ENCODE peak calls at places on chromosomes 12 and 14, in five cellular contexts. K is A549, I is K562, E is MM.1S, A is astrocyte. Y is an unnamed sample.

GRCh38 chr12:85951823-85952222 is 77.7 kb downstream of the NTS start:
- DNase-seq in A (peak; percentile 3), K (no peak), E (peak; percentile 17), I (no peak), Y (no peak)

GRCh38 chr12:6262635-6263034 is 47.8 kb upstream of the PLEKHG6 start:
- DNase-seq in K (no peak), A (no peak), I (peak; percentile 22), E (peak; percentile 81), Y (peak; percentile 40)

GRCh38 chr12:59122784-59123183 is 202.5 kb upstream of the LRIG3 start:
- DNase-seq in K (no peak), A (peak; percentile 34), I (no peak), E (no peak), Y (no peak)

GRCh38 chr12:113333111-113333750 is 1.7 kb downstream of the SLC8B1 start:
- DNase-seq in K (no peak), I (no peak), E (no peak), A (no peak), Y (no peak)

GRCh38 chr12:92466391-92467305 is 236.1 kb upstream of the PLEKHG7 start:
- DNase-seq in K (no peak), A (peak; percentile 13), E (peak; percentile 79), I (no peak), Y (peak; percentile 92)

GRCh38 chr12:13071305-13072280 is 27.4 kb downstream of the FAM234B start:
- DNase-seq in K (no peak), E (peak; percentile 92), I (peak; percentile 9), A (no peak), Y (no peak)

GRCh38 chr12:80846930-80847329 is 90.8 kb downstream of the LIN7A start:
- DNase-seq in A (no peak), I (no peak), K (no peak), E (no peak), Y (no peak)

GRCh38 chr12:1911598-1912575 is 6.6 kb downstream of the CACNA2D4 start:
- DNase-seq in A (no peak), I (no peak), K (no peak), E (no peak), Y (no peak)

GRCh38 chr12:15590180-15590826 is 198.9 kb downstream of the EPS8 start:
- DNase-seq in E (peak; percentile 60), I (peak; percentile 57), A (peak; percentile 21), K (peak; percentile 78), Y (peak; percentile 73)

GRCh38 chr12:96906849-96907664 is at the start of gene NEDD1:
- DNase-seq in I (peak; percentile 95), K (peak; percentile 75), E (peak; percentile 89), A (peak; percentile 55), Y (peak; percentile 88)

GRCh38 chr14:74571901-74572828 is 39.9 kb downstream of the LTBP2 start:
- DNase-seq in E (no peak), I (no peak), A (peak; percentile 100), K (peak; percentile 74), Y (no peak)

GRCh38 chr12:88940854-88941253 is 360.6 kb upstream of the KITLG start:
- DNase-seq in K (no peak), I (no peak), E (no peak), A (no peak), Y (no peak)

GRCh38 chr12:69570000-69570516 is 15.2 kb upstream of the CCT2 start:
- DNase-seq in E (no peak), K (peak; percentile 59), I (no peak), A (peak; percentile 95), Y (no peak)

GRCh38 chr14:96001866-96002510 is 37.2 kb upstream of the C14orf132 start:
- DNase-seq in A (no peak), K (no peak), I (no peak), E (no peak), Y (no peak)

GRCh38 chr12:75205556-75205955 is 4.1 kb downstream of the KCNC2 start:
- DNase-seq in I (no peak), K (no peak), E (no peak), A (no peak), Y (no peak)

GRCh38 chr12:99200711-99201384 is 446.7 kb upstream of the GARIN6 start:
- DNase-seq in I (no peak), K (no peak), E (no peak), A (peak; percentile 6), Y (no peak)

DNA sequence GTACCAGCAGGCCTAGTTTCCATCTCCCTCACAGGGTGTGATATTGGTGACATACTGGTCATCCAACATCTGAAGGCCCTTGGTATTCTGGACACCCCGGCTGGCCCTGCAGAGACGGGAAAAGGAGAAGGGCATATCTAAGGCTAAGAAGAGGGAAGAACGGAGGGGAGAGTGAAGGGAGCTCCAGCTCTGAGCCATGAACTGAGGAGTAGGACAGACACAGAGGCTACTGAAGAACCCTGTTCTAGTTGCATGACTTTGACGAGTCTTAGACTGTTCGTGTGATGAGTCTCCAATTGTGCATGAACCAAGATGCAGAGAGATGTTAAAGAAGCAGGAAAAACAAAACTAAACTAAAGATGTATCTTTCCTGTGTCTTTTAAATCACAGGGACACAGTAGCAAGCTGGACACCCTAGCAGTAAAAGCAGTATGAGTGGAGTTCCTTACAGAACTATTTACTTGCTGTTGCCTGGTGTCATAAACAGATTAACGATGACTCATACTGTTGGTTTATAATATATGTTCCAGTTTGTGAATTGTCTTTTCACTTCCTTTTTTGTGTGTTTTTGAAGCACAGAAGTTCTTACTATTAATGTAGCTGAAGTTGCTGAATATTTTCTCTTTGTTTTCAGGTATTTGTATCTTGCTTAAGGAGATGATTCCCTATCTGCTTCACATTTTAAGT is 15.5 kb downstream of the FAR2 start:
- DNase-seq in A (peak; percentile 60), I (peak; percentile 19), E (peak; percentile 45), K (no peak), Y (peak; percentile 49)
- H3K4me3 ChIP-seq in A (no peak overlapping the region), I (no peak overlapping the region), E (peak overlapping the region; percentile 2), K (no peak overlapping the region), Y (peak overlapping the region; percentile 19)

GRCh38 chr14:105060751-105061427 is 4.3 kb downstream of the GPR132 start:
- DNase-seq in I (no peak), A (no peak), K (no peak), E (no peak), Y (peak; percentile 69)

GRCh38 chr14:105062048-105062433 is 3.2 kb downstream of the GPR132 start:
- DNase-seq in K (no peak), A (no peak), E (no peak), I (no peak), Y (no peak)

GRCh38 chr14:105063041-105063440 is 2.2 kb downstream of the GPR132 start:
- DNase-seq in I (no peak), A (no peak), K (no peak), E (no peak), Y (no peak)

GRCh38 chr14:105059917-105060565 is 5.2 kb downstream of the GPR132 start:
- DNase-seq in A (no peak), E (no peak), K (no peak), I (no peak), Y (no peak)

DNA sequence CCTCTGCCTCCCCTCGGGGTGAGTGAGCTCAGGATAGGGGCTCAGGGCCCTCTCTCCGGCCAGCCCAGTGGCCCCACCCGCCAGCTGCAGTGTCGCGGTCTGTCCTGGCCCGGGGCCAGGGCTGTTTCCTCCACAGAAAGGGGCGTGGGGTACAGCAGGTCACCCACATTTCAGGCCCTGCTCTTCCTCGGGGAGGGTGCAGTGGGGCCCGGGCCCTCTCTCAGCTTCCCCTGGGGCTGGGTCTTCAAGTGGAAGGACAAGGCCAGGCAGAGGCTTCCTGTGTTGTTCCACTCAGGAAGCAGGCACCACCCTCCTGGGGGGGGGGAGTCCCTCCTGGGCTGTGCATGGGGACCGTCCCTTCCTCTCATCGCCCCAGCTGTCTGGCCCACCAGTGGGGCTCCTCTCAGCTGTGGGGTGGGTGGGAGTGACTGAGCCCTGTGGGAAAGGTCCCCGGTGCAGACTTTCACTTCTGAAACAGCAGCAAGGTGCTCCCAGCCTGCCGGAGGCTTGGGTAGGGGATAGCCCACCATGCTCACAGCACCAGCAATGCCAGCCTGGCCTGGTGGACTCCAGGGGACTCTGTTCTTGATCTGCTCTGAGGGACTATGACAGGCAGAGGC is 3.7 kb downstream of the GPR132 start:
- DNase-seq in I (no peak), K (no peak), A (no peak), E (no peak), Y (no peak)
- H3K4me1 ChIP-seq in I (no peaks in the 10 kb centered on the region), K (peaks cover 11% of the 10 kb centered on the region), A (peaks cover 13% of the 10 kb centered on the region), E (peaks cover 13% of the 10 kb centered on the region), Y (peaks cover 42% of the 10 kb centered on the region)

GRCh38 chr12:52245962-52246577 is 13.0 kb downstream of the KRT7 start:
- DNase-seq in E (no peak), A (no peak), I (no peak), K (no peak), Y (no peak)

GRCh38 chr12:52244615-52244994 is 11.6 kb downstream of the KRT7 start:
- DNase-seq in E (no peak), A (no peak), K (no peak), I (no peak), Y (no peak)

GRCh38 chr12:52246720-52247621 is 13.9 kb downstream of the KRT7 start:
- DNase-seq in A (no peak), K (peak; percentile 58), I (no peak), E (no peak), Y (no peak)

GRCh38 chr12:52243774-52244614 is 11.0 kb downstream of the KRT7 start:
- DNase-seq in E (peak; percentile 10), K (peak; percentile 93), I (no peak), A (peak; percentile 85), Y (no peak)

DNA sequence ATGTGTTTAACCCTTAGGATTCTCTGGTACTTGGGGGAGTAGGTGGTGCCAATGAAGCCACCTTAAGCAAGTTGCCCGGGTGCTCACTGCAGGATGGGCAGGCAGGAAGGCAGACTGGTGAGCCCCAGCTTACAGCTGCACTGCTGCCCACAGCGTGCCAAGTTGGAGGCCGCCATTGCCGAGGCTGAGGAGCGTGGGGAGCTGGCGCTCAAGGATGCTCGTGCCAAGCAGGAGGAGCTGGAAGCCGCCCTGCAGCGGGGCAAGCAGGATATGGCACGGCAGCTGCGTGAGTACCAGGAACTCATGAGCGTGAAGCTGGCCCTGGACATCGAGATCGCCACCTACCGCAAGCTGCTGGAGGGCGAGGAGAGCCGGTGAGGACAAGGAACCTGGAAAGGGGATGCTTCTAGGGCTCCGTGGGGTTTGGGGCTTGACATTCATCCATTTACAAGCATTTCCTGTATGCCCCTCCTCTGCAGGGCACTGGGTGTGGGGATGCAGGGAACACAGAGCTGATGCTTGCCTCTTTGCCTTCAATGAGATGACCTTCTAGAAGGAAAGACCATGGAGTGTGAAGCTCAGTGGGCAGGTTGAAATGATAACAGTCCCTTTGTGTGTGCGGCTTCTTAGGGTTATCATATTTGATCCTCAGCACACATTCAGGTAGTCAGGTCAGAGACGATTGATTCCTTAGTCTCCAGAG is 12.4 kb downstream of the KRT7 start:
- DNase-seq in A (no peak), I (no peak), K (no peak), E (no peak), Y (no peak)
- H3K4me2 ChIP-seq in A (no peak overlapping the region), I (no peak overlapping the region), K (peak overlapping the region; percentile 99), E (no peak overlapping the region), Y (no peak overlapping the region)

DNA sequence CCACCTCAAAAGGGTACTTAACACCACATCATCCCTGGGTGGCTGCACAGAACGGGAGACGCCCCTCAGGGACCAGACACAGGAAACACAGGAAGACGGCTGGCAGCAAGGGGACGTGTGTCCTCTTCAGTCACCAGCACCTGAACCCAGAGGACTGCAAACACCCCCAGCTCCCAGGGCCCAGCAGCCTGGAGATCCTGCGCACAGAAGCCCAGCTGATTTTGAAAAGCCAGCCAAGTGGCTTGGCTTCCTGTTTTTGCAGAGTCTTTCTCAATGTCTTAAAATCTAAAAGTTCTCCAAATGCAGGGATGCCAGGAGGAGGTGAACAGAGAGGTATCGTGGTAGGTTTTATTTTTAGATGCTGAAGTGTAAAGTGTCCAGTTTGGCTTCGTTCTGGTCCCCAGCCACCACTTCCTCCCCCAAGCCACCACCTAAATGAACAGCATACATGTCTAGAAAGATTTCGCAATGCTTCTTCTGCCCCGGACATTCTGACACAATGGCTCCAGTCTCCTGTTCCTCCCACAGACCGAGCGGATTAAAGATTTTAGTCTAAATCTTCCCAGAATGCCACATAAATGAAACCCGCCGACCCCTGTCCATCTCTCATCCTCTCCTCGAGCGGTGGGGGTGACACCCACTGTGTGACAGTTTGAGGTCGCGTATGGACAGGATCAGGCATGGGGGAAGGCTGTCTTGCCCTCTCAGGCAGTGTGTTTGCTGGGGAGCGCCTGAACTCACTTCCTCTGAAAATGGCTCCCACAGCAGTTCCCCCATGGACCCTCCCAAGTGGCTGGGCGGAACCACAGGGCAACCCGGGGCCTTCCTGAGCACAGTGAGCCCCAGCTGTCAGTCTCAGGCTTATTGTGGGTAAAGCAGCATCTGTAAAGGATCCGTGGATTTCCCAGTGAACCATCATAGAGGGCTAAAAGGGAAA is 41.6 kb downstream of the ITPK1 start:
- DNase-seq in K (no peak), A (peak; percentile 10), I (no peak), E (no peak), Y (peak; percentile 21)
- H3K4me3 ChIP-seq in K (no peak overlapping the region), A (no peak overlapping the region), I (no peak overlapping the region), E (no peak overlapping the region), Y (no peak overlapping the region)